ENCODE peak calls at places on chromosome 16, in four cellular contexts. One of them, this sample, is unnamed.

GRCh38 chr16:70481929-70482536 is 27.6 kb downstream of the FCSK start:
- DNase-seq in GM12878: no peak
- DNase-seq in K562: no peak
- DNase-seq in HepG2: no peak
- DNase-seq in this sample: no peak

GRCh38 chr16:48113471-48113870 is 42.3 kb downstream of the ABCC12 start:
- DNase-seq in K562: no peak
- DNase-seq in GM12878: no peak
- DNase-seq in HepG2: peak
- DNase-seq in this sample: no peak

GRCh38 chr16:4067262-4068001 is 48.8 kb downstream of the ADCY9 start:
- DNase-seq in GM12878: no peak
- DNase-seq in HepG2: peak
- DNase-seq in K562: no peak
- DNase-seq in this sample: no peak

GRCh38 chr16:57115504-57116182 is 23.3 kb downstream of the CPNE2 start:
- DNase-seq in K562: no peak
- DNase-seq in GM12878: no peak
- DNase-seq in HepG2: no peak
- DNase-seq in this sample: no peak

GRCh38 chr16:72664122-72664479 is 383.8 kb downstream of the ZFHX3 start:
- DNase-seq in HepG2: no peak
- DNase-seq in K562: no peak
- DNase-seq in GM12878: no peak
- DNase-seq in this sample: no peak

GRCh38 chr16:66603537-66604375 is 748 bp upstream of the CMTM3 start:
- DNase-seq in GM12878: no peak
- DNase-seq in K562: peak
- DNase-seq in HepG2: peak
- DNase-seq in this sample: peak

GRCh38 chr16:77191259-77191969 is 424 bp downstream of the MON1B start:
- DNase-seq in K562: peak
- DNase-seq in HepG2: no peak
- DNase-seq in GM12878: no peak
- DNase-seq in this sample: peak

GRCh38 chr16:68362314-68362913 is 51.6 kb downstream of the PRMT7 start:
- DNase-seq in HepG2: no peak
- DNase-seq in GM12878: no peak
- DNase-seq in K562: no peak
- DNase-seq in this sample: no peak

GRCh38 chr16:57773680-57774295 is 28.5 kb downstream of the KIFC3 start:
- DNase-seq in HepG2: no peak
- DNase-seq in GM12878: no peak
- DNase-seq in K562: no peak
- DNase-seq in this sample: no peak

GRCh38 chr16:66618588-66618987 is 14.1 kb downstream of the CMTM3 start:
- DNase-seq in K562: no peak
- DNase-seq in GM12878: no peak
- DNase-seq in HepG2: no peak
- DNase-seq in this sample: no peak

GRCh38 chr16:2035431-2036199 is 8.9 kb downstream of the NHERF2 start:
- DNase-seq in HepG2: peak
- DNase-seq in K562: no peak
- DNase-seq in GM12878: no peak
- DNase-seq in this sample: no peak

GRCh38 chr16:22206847-22207714 is 1.0 kb downstream of the EEF2K start:
- DNase-seq in HepG2: no peak
- DNase-seq in GM12878: peak
- DNase-seq in K562: peak
- DNase-seq in this sample: no peak

DNA sequence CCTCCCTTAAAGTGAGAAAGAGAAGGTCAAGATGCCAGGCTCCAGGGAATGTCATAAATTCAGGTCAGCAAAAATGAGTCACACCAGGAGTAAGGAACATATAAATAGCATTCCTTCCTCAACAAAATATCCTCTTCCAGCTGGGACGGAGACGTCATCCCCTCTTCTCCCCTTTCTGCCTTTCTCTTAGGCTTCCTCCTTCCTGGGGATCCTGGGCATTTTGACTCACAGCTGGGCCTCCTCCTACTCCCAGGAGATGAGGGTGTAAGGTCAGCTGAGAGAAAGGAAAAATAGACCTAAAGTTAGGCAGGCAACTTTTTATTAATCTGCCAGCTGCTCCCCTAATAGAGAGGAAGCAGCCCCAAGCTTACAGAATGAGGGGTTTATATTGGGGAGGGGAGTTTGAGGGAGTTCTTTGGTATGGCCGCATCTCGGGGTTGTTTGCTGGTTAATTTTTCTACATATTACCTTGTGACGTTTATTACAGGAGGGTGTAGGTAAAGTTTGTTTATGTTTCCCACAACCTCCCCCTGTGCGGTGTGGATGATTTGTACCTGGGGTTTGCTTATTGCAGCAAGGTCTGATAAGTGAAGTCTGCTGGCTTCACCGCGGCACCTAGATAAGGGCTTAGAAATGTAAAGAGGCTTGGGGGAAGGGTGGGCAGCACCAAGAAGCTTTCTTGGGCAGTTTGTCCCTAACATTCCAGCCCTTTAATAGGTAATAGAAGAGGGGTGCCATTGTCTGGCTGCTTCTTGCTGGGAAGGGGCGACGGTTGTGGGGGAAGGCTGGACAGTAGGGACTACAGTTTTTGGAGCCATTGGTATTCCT is 7.1 kb upstream of the ZNF747 start:
- DNase-seq in GM12878: no peak
- DNase-seq in HepG2: peak
- DNase-seq in K562: no peak
- DNase-seq in this sample: no peak
- TF ChIP-seq BHLHE40 in GM12878: no peak
- TF ChIP-seq BHLHE40 in HepG2: no peak
- TF ChIP-seq BHLHE40 in K562: no peak
- TF ChIP-seq BHLHE40 in this sample: no peak

GRCh38 chr16:49422896-49423295 is 49.3 kb downstream of the C16orf78 start:
- DNase-seq in HepG2: no peak
- DNase-seq in K562: no peak
- DNase-seq in GM12878: no peak
- DNase-seq in this sample: no peak
- TF ChIP-seq FOXM1 in HepG2: no peak
- TF ChIP-seq FOXM1 in K562: no peak
- TF ChIP-seq FOXM1 in GM12878: no peak
- TF ChIP-seq FOXM1 in this sample: no peak

GRCh38 chr16:29892458-29892813 is 6.9 kb downstream of the SEZ6L2 start:
- DNase-seq in K562: no peak
- DNase-seq in GM12878: no peak
- DNase-seq in HepG2: no peak
- DNase-seq in this sample: no peak
- TF ChIP-seq BHLHE40 in K562: no peak
- TF ChIP-seq BHLHE40 in GM12878: no peak
- TF ChIP-seq BHLHE40 in HepG2: no peak
- TF ChIP-seq BHLHE40 in this sample: no peak

GRCh38 chr16:80113876-80114574 is 426.8 kb upstream of the DYNLRB2 start:
- DNase-seq in GM12878: no peak
- DNase-seq in HepG2: no peak
- DNase-seq in K562: no peak
- DNase-seq in this sample: no peak

GRCh38 chr16:80116711-80117110 is 424.1 kb upstream of the DYNLRB2 start:
- DNase-seq in GM12878: no peak
- DNase-seq in K562: no peak
- DNase-seq in HepG2: no peak
- DNase-seq in this sample: no peak

GRCh38 chr16:80117731-80118130 is 423.1 kb upstream of the DYNLRB2 start:
- DNase-seq in K562: no peak
- DNase-seq in GM12878: no peak
- DNase-seq in HepG2: no peak
- DNase-seq in this sample: no peak

DNA sequence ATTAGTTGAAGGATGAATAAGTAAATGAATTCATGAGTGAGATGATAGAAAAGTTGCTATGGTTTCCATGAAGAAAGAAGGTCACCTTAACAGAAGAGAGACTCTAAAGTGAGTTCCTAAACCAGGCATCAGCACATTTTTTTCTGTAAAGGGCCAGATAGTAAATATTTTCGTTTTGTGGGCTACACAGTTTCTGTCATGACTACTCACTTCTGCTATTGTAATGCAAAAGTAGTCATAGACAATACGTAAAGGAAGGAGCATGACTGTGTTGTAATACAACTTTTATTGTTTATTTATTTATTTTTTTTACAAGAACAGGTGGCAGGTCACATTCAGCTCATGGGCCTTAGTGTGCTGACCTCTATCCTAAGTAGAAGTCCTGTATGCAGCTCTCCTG is 426.1 kb upstream of the DYNLRB2 start:
- DNase-seq in HepG2: no peak
- DNase-seq in K562: no peak
- DNase-seq in GM12878: no peak
- DNase-seq in this sample: no peak
- TF ChIP-seq FOXM1 in HepG2: no peak
- TF ChIP-seq FOXM1 in K562: no peak
- TF ChIP-seq FOXM1 in GM12878: no peak
- TF ChIP-seq FOXM1 in this sample: no peak

GRCh38 chr16:85490971-85491771 is 122.0 kb upstream of the GSE1 start:
- DNase-seq in GM12878: no peak
- DNase-seq in K562: peak
- DNase-seq in HepG2: peak
- DNase-seq in this sample: peak
- TF ChIP-seq BHLHE40 in GM12878: no peak
- TF ChIP-seq BHLHE40 in K562: no peak
- TF ChIP-seq BHLHE40 in HepG2: no peak
- TF ChIP-seq BHLHE40 in this sample: no peak

GRCh38 chr16:80071964-80072363 is 468.8 kb upstream of the DYNLRB2 start:
- DNase-seq in GM12878: no peak
- DNase-seq in HepG2: no peak
- DNase-seq in K562: no peak
- DNase-seq in this sample: no peak
- TF ChIP-seq FOXM1 in GM12878: no peak
- TF ChIP-seq FOXM1 in HepG2: no peak
- TF ChIP-seq FOXM1 in K562: no peak
- TF ChIP-seq FOXM1 in this sample: no peak

This sample was measured in HEK293T.